ENCODE peak calls at places on chromosome 7, in five cellular contexts. X is nephron progenitor cell, P is tibial artery, O is mammary epithelial cell, Z is endothelial cell. D is an unnamed sample.

GRCh38 chr7:155052982-155053381 is 17.1 kb upstream of the HTR5A start:
- DNase-seq in X (no peak), P (no peak), O (no peak), Z (no peak), D (no peak)

GRCh38 chr7:158501300-158502067 is 86.1 kb downstream of the PTPRN2 start:
- DNase-seq in X (no peak), P (no peak), O (no peak), Z (no peak), D (no peak)

GRCh38 chr7:109926738-109927137 is 1164.2 kb upstream of the LRRN3 start:
- DNase-seq in X (no peak), P (no peak), O (no peak), Z (no peak), D (no peak)

GRCh38 chr7:37765872-37766525 is 82.4 kb upstream of the NME8 start:
- DNase-seq in X (no peak), P (no peak), O (no peak), Z (no peak), D (peak; percentile 68)

GRCh38 chr7:99219185-99219767 is 11.4 kb upstream of the KPNA7 start:
- DNase-seq in X (no peak), P (no peak), O (no peak), Z (no peak), D (no peak)

GRCh38 chr7:79091661-79092060 is 361.8 kb downstream of the MAGI2 start:
- DNase-seq in X (no peak), P (no peak), O (peak; percentile 12), Z (no peak), D (no peak)

GRCh38 chr7:150974468-150975391 is 3.4 kb downstream of the KCNH2 start:
- DNase-seq in X (peak; percentile 74), P (no peak), O (no peak), Z (peak; percentile 36), D (peak; percentile 74)

GRCh38 chr7:149874644-149875028 is 867 bp downstream of the ATP6V0E2 start:
- DNase-seq in X (no peak), P (no peak), O (no peak), Z (no peak), D (no peak)

GRCh38 chr7:82559203-82559805 is 115.7 kb upstream of the CACNA2D1 start:
- DNase-seq in X (peak; percentile 10), P (no peak), O (peak; percentile 40), Z (peak; percentile 18), D (no peak)

GRCh38 chr7:132004528-132004927 is 448.1 kb upstream of the PODXL start:
- DNase-seq in X (no peak), P (no peak), O (peak; percentile 17), Z (no peak), D (no peak)

GRCh38 chr7:33706666-33707194 is 198.6 kb upstream of the BMPER start:
- DNase-seq in X (no peak), P (no peak), O (no peak), Z (no peak), D (no peak)

GRCh38 chr7:112481833-112482669 is 1.3 kb downstream of the LSMEM1 start:
- DNase-seq in X (no peak), P (peak; percentile 92), O (peak; percentile 89), Z (no peak), D (no peak)

GRCh38 chr7:7675686-7676085 is 35.1 kb downstream of the UMAD1 start:
- DNase-seq in X (no peak), P (no peak), O (no peak), Z (no peak), D (no peak)

GRCh38 chr7:18607025-18607424 is 111.5 kb downstream of the HDAC9 start:
- DNase-seq in X (no peak), P (no peak), O (peak; percentile 3), Z (no peak), D (no peak)

GRCh38 chr7:157576415-157576814 is 239.6 kb downstream of the DNAJB6 start:
- DNase-seq in X (no peak), P (peak; percentile 42), O (no peak), Z (no peak), D (no peak)

GRCh38 chr7:28243861-28244260 is 63.3 kb upstream of the JAZF1 start:
- DNase-seq in X (no peak), P (no peak), O (no peak), Z (no peak), D (no peak)

GRCh38 chr7:79930604-79931003 is 204.0 kb upstream of the GNAI1 start:
- DNase-seq in X (no peak), P (no peak), O (peak; percentile 36), Z (no peak), D (no peak)

GRCh38 chr7:98840604-98841508 is 29.0 kb downstream of the TMEM130 start:
- DNase-seq in X (no peak), P (peak; percentile 81), O (no peak), Z (no peak), D (no peak)

GRCh38 chr7:106841896-106842390 is 23.1 kb upstream of the PIK3CG start:
- DNase-seq in X (no peak), P (no peak), O (peak; percentile 30), Z (no peak), D (no peak)

GRCh38 chr7:143229054-143229790 is 7.4 kb downstream of the TAS2R40 start:
- DNase-seq in X (peak; percentile 57), P (no peak), O (no peak), Z (no peak), D (no peak)

GRCh38 chr7:81402227-81402626 is 367.6 kb downstream of the HGF start:
- DNase-seq in X (no peak), P (no peak), O (no peak), Z (no peak), D (no peak)

GRCh38 chr7:127706766-127707165 is 54.8 kb downstream of the SND1 start:
- DNase-seq in X (no peak), P (no peak), O (no peak), Z (no peak), D (no peak)

GRCh38 chr7:134019251-134019650 is 107.9 kb upstream of the LRGUK start:
- DNase-seq in X (no peak), P (no peak), O (no peak), Z (no peak), D (no peak)

GRCh38 chr7:141451232-141451631 is 100.0 kb upstream of the AGK start:
- DNase-seq in X (no peak), P (no peak), O (no peak), Z (no peak), D (no peak)

GRCh38 chr7:87316846-87317545 is 28.5 kb upstream of the CROT start:
- DNase-seq in X (no peak), P (no peak), O (peak; percentile 88), Z (no peak), D (no peak)

GRCh38 chr7:120190566-120190965 is 82.4 kb upstream of the KCND2 start:
- DNase-seq in X (no peak), P (no peak), O (no peak), Z (no peak), D (no peak)

GRCh38 chr7:22842383-22842903 is 19.8 kb upstream of the TOMM7 start:
- DNase-seq in X (no peak), P (no peak), O (no peak), Z (no peak), D (no peak)

GRCh38 chr7:43648725-43649406 is 66.0 kb downstream of the STK17A start:
- DNase-seq in X (no peak), P (no peak), O (peak; percentile 88), Z (no peak), D (peak; percentile 80)

GRCh38 chr7:37916017-37916672 is 472 bp downstream of the SFRP4 start:
- DNase-seq in X (peak; percentile 8), P (peak; percentile 68), O (peak; percentile 14), Z (no peak), D (no peak)

GRCh38 chr7:36871863-36872262 is 147.6 kb upstream of the AOAH start:
- DNase-seq in X (no peak), P (no peak), O (no peak), Z (no peak), D (peak; percentile 11)

GRCh38 chr7:78018541-78019456 is 220.2 kb downstream of the PHTF2 start:
- DNase-seq in X (peak; percentile 17), P (peak; percentile 67), O (no peak), Z (no peak), D (no peak)

GRCh38 chr7:140983802-140984201 is 30.9 kb downstream of the MRPS33 start:
- DNase-seq in X (no peak), P (no peak), O (no peak), Z (no peak), D (no peak)

GRCh38 chr7:2445047-2445446 is 31.2 kb downstream of the GRIFIN start:
- DNase-seq in X (no peak), P (peak; percentile 79), O (no peak), Z (no peak), D (no peak)
- TF ChIP-seq CTCF in X (no peak), P (no peak), O (no peak), Z (no peak), D (no peak)

GRCh38 chr7:101186194-101186593 is 6.1 kb upstream of the NAT16 start:
- DNase-seq in X (no peak), P (no peak), O (no peak), Z (no peak), D (no peak)

GRCh38 chr7:101186839-101187448 is 6.9 kb upstream of the NAT16 start:
- DNase-seq in X (no peak), P (no peak), O (no peak), Z (no peak), D (no peak)

GRCh38 chr7:101189109-101189508 is 9.0 kb upstream of the NAT16 start:
- DNase-seq in X (no peak), P (no peak), O (no peak), Z (no peak), D (no peak)

GRCh38 chr7:101179780-101180755 is at the start of gene NAT16:
- DNase-seq in X (no peak), P (no peak), O (no peak), Z (no peak), D (no peak)

DNA sequence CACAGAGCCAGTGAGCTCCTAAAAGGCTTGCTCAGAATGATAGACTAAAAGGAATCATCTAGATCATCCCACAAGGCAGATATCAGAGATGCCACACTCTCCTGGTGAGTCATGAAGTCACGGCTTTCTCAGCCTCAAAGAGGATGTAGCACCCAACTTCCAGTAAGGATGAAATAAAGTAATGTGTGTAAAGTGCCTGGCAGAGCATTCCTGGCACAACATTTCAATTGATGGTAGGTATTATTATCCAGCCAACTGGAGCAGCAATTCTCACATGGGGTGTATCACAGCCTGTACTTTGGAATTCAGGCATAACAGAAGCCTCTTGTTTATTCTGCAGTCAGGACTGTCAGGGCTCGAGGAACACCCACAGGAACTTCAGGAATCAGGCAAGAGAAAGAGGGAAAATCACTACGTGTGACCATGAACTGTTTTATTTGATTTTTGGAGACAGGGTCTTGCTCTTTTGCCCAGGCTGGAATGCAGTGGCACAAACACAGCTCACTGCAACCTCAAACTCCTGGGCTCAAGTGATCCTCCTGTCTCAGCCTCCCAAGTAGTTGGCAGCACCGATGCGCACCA is 5.3 kb upstream of the NAT16 start:
- DNase-seq in X (no peak), P (no peak), O (peak; percentile 43), Z (no peak), D (no peak)
- TF ChIP-seq CTCF in X (no peak), P (no peak), O (no peak), Z (no peak), D (no peak)

DNA sequence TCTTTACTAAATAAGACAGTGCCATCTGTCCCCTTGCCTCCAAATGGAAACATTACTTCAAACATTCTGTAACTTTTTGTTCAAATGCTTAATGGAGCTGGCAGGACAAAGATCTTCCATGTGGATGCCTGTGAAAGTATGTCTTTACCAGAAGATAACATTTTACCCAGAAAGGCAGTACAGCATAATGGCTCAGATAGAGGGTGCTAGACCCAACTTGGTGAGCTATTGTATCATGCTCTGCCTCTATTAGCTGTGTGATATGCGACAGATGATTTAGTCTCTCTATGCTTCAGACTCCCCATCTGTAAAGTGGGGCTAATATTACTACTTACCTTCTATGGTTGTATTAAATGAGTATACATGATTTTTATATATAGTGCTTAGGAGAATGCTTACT is 8.8 kb upstream of the SMKR1 start:
- DNase-seq in X (no peak), P (no peak), O (no peak), Z (no peak), D (no peak)
- TF ChIP-seq CTCF in X (no peak), P (no peak), O (no peak), Z (no peak), D (peak; percentile 18)

GRCh38 chr7:30284298-30285066 is at the start of gene ZNRF2:
- DNase-seq in X (peak; percentile 98), P (peak; percentile 100), O (peak; percentile 99), Z (peak; percentile 96), D (peak; percentile 97)
- TF ChIP-seq CTCF in X (no peak), P (peak; percentile 41), O (no peak), Z (no peak), D (peak; percentile 66)

D was measured in GM10248.